ENCODE peak calls at places on chromosomes 4 and X, in eight cellular contexts. F is activated naive CD4-positive, alpha-beta T cell treated with anti-CD3 and anti-CD28 coated beads, Interleukin-2, amount 50 U/mL, for 72 hours; I is tibial nerve; A is left cardiac atrium; W is ovary; Z is stimulated activated CD4-positive, alpha-beta T cell treated with anti-CD3 and anti-CD28 coated beads, Interleukin-2, amount 100 ng/mL, for 24 hours; G is stimulated activated CD8-positive, alpha-beta memory T cell treated with anti-CD3 and anti-CD28 coated beads, Interleukin-15, amount 100 ng/mL, for 4 hours; K is SW480. B is an unnamed sample.

GRCh38 chr4:165991325-165992180 is 118.5 kb downstream of the TLL1 start:
- DNase-seq in F (no peak), I (no peak), A (no peak), W (no peak), Z (no peak), G (no peak), K (no peak), B (no peak)

GRCh38 chr4:103091601-103092223 is 7.9 kb downstream of the BDH2 start:
- DNase-seq in F (peak), I (no peak), A (no peak), W (no peak), Z (peak), G (no peak), K (peak), B (no peak)

GRCh38 chrX:36609653-36610585 is 398.2 kb upstream of the FAM47C start:
- DNase-seq in F (no peak), I (no peak), A (no peak), W (no peak), Z (no peak), G (no peak), K (no peak), B (no peak)

GRCh38 chrX:115622534-115622933 is 61.6 kb downstream of the PLS3 start:
- DNase-seq in F (no peak), I (no peak), A (no peak), W (no peak), Z (no peak), G (no peak), K (no peak), B (no peak)

GRCh38 chr4:180610317-180610716 is 1632.9 kb upstream of the TENM3 start:
- DNase-seq in F (no peak), I (no peak), A (no peak), W (no peak), Z (no peak), G (no peak), K (peak), B (no peak)

GRCh38 chr4:109801895-109802319 is at the start of gene CFI:
- DNase-seq in F (no peak), I (no peak), A (no peak), W (no peak), Z (no peak), G (no peak), K (no peak), B (no peak)

GRCh38 chr4:88033309-88033708 is 25.9 kb downstream of the PKD2 start:
- DNase-seq in F (peak), I (peak), A (no peak), W (no peak), Z (peak), G (no peak), K (peak), B (no peak)

GRCh38 chr4:38170380-38170779 is 210.2 kb downstream of the PTTG2 start:
- DNase-seq in F (no peak), I (no peak), A (no peak), W (no peak), Z (no peak), G (no peak), K (no peak), B (no peak)

GRCh38 chrX:47232803-47233332 is at the start of gene USP11:
- DNase-seq in F (peak), I (no peak), A (peak), W (peak), Z (no peak), G (peak), K (peak), B (no peak)

GRCh38 chr4:185933078-185933581 is 121.1 kb upstream of the SORBS2 start:
- DNase-seq in F (no peak), I (no peak), A (peak), W (no peak), Z (no peak), G (no peak), K (no peak), B (no peak)

GRCh38 chr4:33722254-33722653 is 2522.1 kb downstream of the ARAP2 start:
- DNase-seq in F (no peak), I (no peak), A (no peak), W (no peak), Z (no peak), G (no peak), K (no peak), B (no peak)

GRCh38 chr4:40481977-40482376 is 146.8 kb downstream of the CHRNA9 start:
- DNase-seq in F (no peak), I (no peak), A (no peak), W (no peak), Z (no peak), G (no peak), K (no peak), B (no peak)

GRCh38 chr4:146121757-146122156 is 53.8 kb upstream of the LSM6 start:
- DNase-seq in F (no peak), I (no peak), A (no peak), W (no peak), Z (no peak), G (no peak), K (no peak), B (no peak)

GRCh38 chr4:124437853-124438495 is 274.6 kb downstream of the ANKRD50 start:
- DNase-seq in F (no peak), I (no peak), A (no peak), W (no peak), Z (no peak), G (no peak), K (no peak), B (no peak)

GRCh38 chr4:26839016-26839415 is 21.6 kb upstream of the STIM2 start:
- DNase-seq in F (no peak), I (no peak), A (no peak), W (no peak), Z (no peak), G (no peak), K (no peak), B (no peak)

GRCh38 chr4:2048831-2049230 is 10.3 kb upstream of the NAT8L start:
- DNase-seq in F (no peak), I (no peak), A (no peak), W (no peak), Z (no peak), G (no peak), K (no peak), B (no peak)

GRCh38 chr4:13944095-13944501 is 316.6 kb upstream of the BOD1L1 start:
- DNase-seq in F (no peak), I (no peak), A (peak), W (no peak), Z (no peak), G (no peak), K (no peak), B (no peak)

GRCh38 chrX:5976332-5976731 is 252.3 kb downstream of the NLGN4X start:
- DNase-seq in F (no peak), I (no peak), A (no peak), W (no peak), Z (no peak), G (no peak), K (no peak), B (no peak)

GRCh38 chr4:24472514-24473308 is 111.6 kb downstream of the DHX15 start:
- DNase-seq in F (peak), I (peak), A (peak), W (peak), Z (peak), G (no peak), K (peak), B (peak)

GRCh38 chr4:161952382-161952781 is 211.4 kb downstream of the FSTL5 start:
- DNase-seq in F (no peak), I (no peak), A (no peak), W (no peak), Z (no peak), G (no peak), K (no peak), B (no peak)

GRCh38 chr4:105155426-105155825 is 8.8 kb downstream of the TET2 start:
- DNase-seq in F (no peak), I (no peak), A (no peak), W (no peak), Z (no peak), G (no peak), K (no peak), B (no peak)

GRCh38 chr4:67869580-67870190 is 14.1 kb downstream of the TMPRSS11D start:
- DNase-seq in F (no peak), I (no peak), A (no peak), W (no peak), Z (no peak), G (no peak), K (no peak), B (no peak)

GRCh38 chr4:1711906-1712215 is 258 bp downstream of the SLBP start:
- DNase-seq in F (no peak), I (no peak), A (no peak), W (no peak), Z (no peak), G (no peak), K (no peak), B (no peak)

GRCh38 chrX:40508560-40508959 is 72.2 kb upstream of the ATP6AP2 start:
- DNase-seq in F (no peak), I (no peak), A (no peak), W (no peak), Z (no peak), G (no peak), K (no peak), B (no peak)

GRCh38 chrX:128078545-128078944 is 26.3 kb upstream of the ACTRT1 start:
- DNase-seq in F (no peak), I (no peak), A (no peak), W (no peak), Z (no peak), G (no peak), K (no peak), B (no peak)

GRCh38 chrX:41956027-41956426 is 32.7 kb upstream of the CASK start:
- DNase-seq in F (no peak), I (no peak), A (no peak), W (no peak), Z (no peak), G (no peak), K (no peak), B (no peak)

GRCh38 chr4:137451150-137451850 is 81.0 kb downstream of the PCDH18 start:
- DNase-seq in F (no peak), I (no peak), A (no peak), W (no peak), Z (no peak), G (no peak), K (no peak), B (no peak)

GRCh38 chr4:136864580-136865185 is 667.6 kb downstream of the PCDH18 start:
- DNase-seq in F (peak), I (peak), A (no peak), W (peak), Z (no peak), G (no peak), K (peak), B (no peak)

B was measured in activated gamma-delta T cell.